ENCODE peak calls at places on chromosomes 13 and 19, in seven cellular contexts. Z, T, G, F, X, J and M are unnamed samples.

GRCh38 chr13:22275393-22275792 is 604.5 kb downstream of the FGF9 start:
- DNase-seq in Z (no peak), T (no peak), G (no peak), F (no peak), X (no peak), J (no peak), M (no peak)

GRCh38 chr19:48968179-48968661 is 3.1 kb downstream of the FTL start:
- DNase-seq in Z (no peak), T (no peak), G (no peak), F (peak; percentile 70), X (no peak), J (no peak), M (no peak)

GRCh38 chr13:33197551-33197971 is 88.0 kb downstream of the STARD13 start:
- DNase-seq in Z (no peak), T (no peak), G (no peak), F (no peak), X (no peak), J (no peak), M (no peak)

GRCh38 chr13:99726261-99726894 is 225.1 kb downstream of the TM9SF2 start:
- DNase-seq in Z (no peak), T (no peak), G (no peak), F (no peak), X (no peak), J (no peak), M (no peak)

GRCh38 chr13:39524795-39525194 is 78.2 kb downstream of the LHFPL6 start:
- DNase-seq in Z (no peak), T (no peak), G (no peak), F (no peak), X (no peak), J (no peak), M (no peak)

GRCh38 chr19:58274771-58275199 is 4.0 kb upstream of the ZNF8 start:
- DNase-seq in Z (no peak), T (no peak), G (peak; percentile 18), F (no peak), X (no peak), J (no peak), M (no peak)

GRCh38 chr19:34504273-34504808 is 22.8 kb downstream of the WTIP start:
- DNase-seq in Z (no peak), T (no peak), G (no peak), F (no peak), X (no peak), J (no peak), M (no peak)

GRCh38 chr19:29837448-29837961 is 25.7 kb downstream of the CCNE1 start:
- DNase-seq in Z (no peak), T (no peak), G (no peak), F (no peak), X (no peak), J (no peak), M (no peak)

GRCh38 chr13:76012091-76012721 is 376.1 kb downstream of the LMO7 start:
- DNase-seq in Z (peak; percentile 38), T (no peak), G (peak; percentile 53), F (peak; percentile 67), X (no peak), J (no peak), M (peak; percentile 73)

GRCh38 chr13:39684531-39685137 is 29.2 kb downstream of the COG6 start:
- DNase-seq in Z (no peak), T (no peak), G (peak; percentile 70), F (peak; percentile 67), X (no peak), J (no peak), M (no peak)

GRCh38 chr19:46610413-46610775 is 9.3 kb downstream of the CALM3 start:
- DNase-seq in Z (no peak), T (no peak), G (no peak), F (no peak), X (peak; percentile 58), J (no peak), M (no peak)

GRCh38 chr13:20980420-20980819 is 77.9 kb upstream of the XPO4 start:
- DNase-seq in Z (no peak), T (no peak), G (no peak), F (no peak), X (no peak), J (no peak), M (no peak)

GRCh38 chr13:39483326-39483725 is 119.7 kb downstream of the LHFPL6 start:
- DNase-seq in Z (no peak), T (no peak), G (no peak), F (peak; percentile 65), X (no peak), J (no peak), M (no peak)

GRCh38 chr19:55549500-55550320 is 4.4 kb upstream of the SBK3 start:
- DNase-seq in Z (peak; percentile 71), T (no peak), G (peak; percentile 94), F (peak; percentile 90), X (no peak), J (no peak), M (peak; percentile 66)

GRCh38 chr19:16898306-16899015 is 9.7 kb downstream of the F2RL3 start:
- DNase-seq in Z (no peak), T (no peak), G (no peak), F (no peak), X (no peak), J (no peak), M (no peak)

GRCh38 chr19:33580645-33581037 is 41.1 kb upstream of the CHST8 start:
- DNase-seq in Z (no peak), T (no peak), G (no peak), F (no peak), X (no peak), J (no peak), M (no peak)

GRCh38 chr13:75635621-75636338 is at the start of gene LMO7:
- DNase-seq in Z (no peak), T (peak; percentile 44), G (peak; percentile 56), F (peak; percentile 49), X (peak; percentile 70), J (peak; percentile 32), M (no peak)

GRCh38 chr13:26719356-26719945 is 41.1 kb downstream of the GPR12 start:
- DNase-seq in Z (no peak), T (no peak), G (peak; percentile 20), F (peak; percentile 4), X (no peak), J (no peak), M (no peak)

GRCh38 chr19:58229255-58229639 is 533 bp downstream of the ZNF544 start:
- DNase-seq in Z (peak; percentile 33), T (no peak), G (peak; percentile 37), F (peak; percentile 7), X (no peak), J (no peak), M (no peak)

GRCh38 chr13:113393572-113394503 is 29.9 kb upstream of the GRTP1 start:
- DNase-seq in Z (peak; percentile 39), T (peak; percentile 76), G (peak; percentile 62), F (peak; percentile 61), X (peak; percentile 90), J (peak; percentile 65), M (no peak)

GRCh38 chr13:59211636-59212035 is 952.1 kb downstream of the DIAPH3 start:
- DNase-seq in Z (no peak), T (no peak), G (no peak), F (no peak), X (no peak), J (no peak), M (no peak)

GRCh38 chr19:1854032-1854541 is 5.8 kb upstream of the REXO1 start:
- DNase-seq in Z (no peak), T (no peak), G (no peak), F (no peak), X (peak; percentile 63), J (no peak), M (no peak)

GRCh38 chr19:1852294-1852646 is 4.0 kb upstream of the REXO1 start:
- DNase-seq in Z (no peak), T (no peak), G (no peak), F (no peak), X (peak; percentile 59), J (no peak), M (no peak)

GRCh38 chr19:1854542-1855039 is 6.3 kb upstream of the REXO1 start:
- DNase-seq in Z (peak; percentile 41), T (no peak), G (no peak), F (no peak), X (peak; percentile 69), J (no peak), M (no peak)

GRCh38 chr19:1852729-1853128 is 4.4 kb upstream of the REXO1 start:
- DNase-seq in Z (no peak), T (no peak), G (no peak), F (no peak), X (no peak), J (no peak), M (no peak)

DNA sequence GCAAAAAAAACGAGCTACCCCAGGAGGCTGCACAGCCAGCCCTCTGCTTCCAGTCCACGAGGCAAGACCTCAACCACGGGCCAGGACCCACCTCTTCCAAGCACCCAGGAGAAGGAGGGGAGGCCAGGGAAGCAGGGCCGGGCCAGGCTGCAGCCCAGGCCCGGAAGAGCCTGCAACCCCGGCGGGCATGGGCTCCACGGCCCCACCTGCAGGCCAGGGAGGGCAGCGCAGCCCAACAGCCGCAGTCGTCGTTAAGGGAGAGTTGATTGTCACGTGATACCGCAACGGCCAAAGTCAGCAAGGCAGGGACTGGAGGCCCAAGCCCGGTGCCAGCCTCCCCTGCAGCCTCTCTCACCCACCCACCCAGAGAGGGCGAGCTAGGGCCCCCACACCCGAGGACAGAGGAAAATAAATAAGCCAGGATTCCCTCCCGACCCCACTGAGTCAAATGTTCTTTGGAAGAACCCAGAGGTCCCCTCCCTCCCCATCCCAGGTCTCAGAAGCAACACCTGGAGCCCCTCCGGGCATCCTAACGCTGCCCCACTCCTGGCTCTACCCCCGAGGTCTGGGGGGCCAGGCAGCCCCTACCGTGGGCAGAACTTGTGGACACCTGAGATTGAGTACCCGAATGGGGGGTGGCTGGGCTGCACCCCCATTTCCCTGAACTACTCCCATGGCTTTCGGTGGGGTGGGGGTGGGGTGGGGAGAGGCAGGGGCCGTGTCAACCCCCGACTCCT is 5.2 kb upstream of the REXO1 start:
- DNase-seq in Z (peak; percentile 67), T (peak; percentile 61), G (peak; percentile 83), F (peak; percentile 74), X (peak; percentile 86), J (no peak), M (no peak)
- TF ChIP-seq CTCF in Z (peak; percentile 86), T (peak; percentile 77), G (peak; percentile 91), F (peak; percentile 96), X (peak; percentile 83), J (peak; percentile 75), M (peak; percentile 81)

GRCh38 chr19:40286235-40286530 is 1.0 kb upstream of the AKT2 start:
- DNase-seq in Z (no peak), T (no peak), G (no peak), F (no peak), X (no peak), J (no peak), M (no peak)
- H3K4me3 ChIP-seq in Z (no peak overlapping the region), T (peak overlapping the region; percentile 63), G (no peak overlapping the region), F (peak overlapping the region; percentile 23), X (no peak overlapping the region), J (peak overlapping the region; percentile 52), M (peak overlapping the region; percentile 54)

GRCh38 chr19:41746593-41747227 is 8.6 kb upstream of the CEACAM6 start:
- DNase-seq in Z (peak; percentile 35), T (no peak), G (peak; percentile 71), F (peak; percentile 57), X (no peak), J (no peak), M (no peak)
- TF ChIP-seq CTCF in Z (peak; percentile 72), T (peak; percentile 45), G (peak; percentile 61), F (peak; percentile 59), X (peak; percentile 26), J (no peak), M (peak; percentile 58)

DNA sequence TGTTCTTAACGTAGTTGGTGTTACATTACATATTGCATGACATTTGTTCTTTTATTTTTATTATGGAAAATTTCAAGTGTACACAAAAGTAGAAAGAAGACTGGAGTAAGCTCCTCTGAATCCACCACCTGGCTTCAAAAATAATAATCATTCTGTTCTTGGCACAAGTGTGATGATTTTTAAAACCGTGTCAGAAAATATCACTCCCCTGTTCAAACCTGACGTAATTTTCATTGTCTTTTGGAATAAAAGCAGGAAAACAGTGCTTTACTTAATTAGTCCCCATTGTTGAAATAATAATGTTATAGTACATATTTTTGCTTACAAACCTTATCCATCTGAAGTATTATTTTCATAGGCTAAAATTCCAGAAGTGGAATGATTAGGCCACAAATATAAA is 41.3 kb upstream of the SCEL start:
- DNase-seq in Z (no peak), T (no peak), G (no peak), F (no peak), X (no peak), J (no peak), M (no peak)
- H3K4me3 ChIP-seq in Z (no peak overlapping the region), T (no peak overlapping the region), G (no peak overlapping the region), F (no peak overlapping the region), X (no peak overlapping the region), J (no peak overlapping the region), M (no peak overlapping the region)